ENCODE peak calls at places on chromosomes 11 and 22, in seven cellular contexts. One of them, this sample, is unnamed.

GRCh38 chr22:29309332-29310064 is 3.0 kb downstream of the GAS2L1 start:
- DNase-seq in NCI-H69: no peak
- DNase-seq in adipocyte: peak; percentile 9
- DNase-seq in nephron progenitor cell: no peak
- DNase-seq in fibroblast of lung: no peak
- DNase-seq in CD4-positive, CD25-positive, alpha-beta regulatory T cell: no peak
- DNase-seq in D341Med: peak; percentile 37
- DNase-seq in this sample: no peak

GRCh38 chr11:83051760-83052671 is 19.7 kb downstream of the RAB30 start:
- DNase-seq in NCI-H69: peak; percentile 73
- DNase-seq in adipocyte: peak; percentile 97
- DNase-seq in nephron progenitor cell: peak; percentile 12
- DNase-seq in fibroblast of lung: peak; percentile 99
- DNase-seq in CD4-positive, CD25-positive, alpha-beta regulatory T cell: no peak
- DNase-seq in D341Med: peak; percentile 45
- DNase-seq in this sample: peak; percentile 78

GRCh38 chr22:27008454-27008853 is 351.1 kb downstream of the MIAT start:
- DNase-seq in NCI-H69: no peak
- DNase-seq in adipocyte: no peak
- DNase-seq in nephron progenitor cell: no peak
- DNase-seq in fibroblast of lung: no peak
- DNase-seq in CD4-positive, CD25-positive, alpha-beta regulatory T cell: no peak
- DNase-seq in D341Med: no peak
- DNase-seq in this sample: no peak

GRCh38 chr11:64516226-64516625 is 74.8 kb upstream of the SLC22A12 start:
- DNase-seq in NCI-H69: peak; percentile 62
- DNase-seq in adipocyte: no peak
- DNase-seq in nephron progenitor cell: no peak
- DNase-seq in fibroblast of lung: no peak
- DNase-seq in CD4-positive, CD25-positive, alpha-beta regulatory T cell: peak; percentile 55
- DNase-seq in D341Med: no peak
- DNase-seq in this sample: no peak

GRCh38 chr11:47057374-47057773 is 119.3 kb downstream of the ARFGAP2 start:
- DNase-seq in NCI-H69: no peak
- DNase-seq in adipocyte: peak; percentile 36
- DNase-seq in nephron progenitor cell: no peak
- DNase-seq in fibroblast of lung: no peak
- DNase-seq in CD4-positive, CD25-positive, alpha-beta regulatory T cell: no peak
- DNase-seq in D341Med: no peak
- DNase-seq in this sample: no peak

GRCh38 chr11:87430821-87431220 is 393.1 kb downstream of the TMEM135 start:
- DNase-seq in NCI-H69: no peak
- DNase-seq in adipocyte: peak; percentile 53
- DNase-seq in nephron progenitor cell: no peak
- DNase-seq in fibroblast of lung: no peak
- DNase-seq in CD4-positive, CD25-positive, alpha-beta regulatory T cell: no peak
- DNase-seq in D341Med: no peak
- DNase-seq in this sample: no peak

GRCh38 chr11:11580012-11580411 is 41.8 kb downstream of the GALNT18 start:
- DNase-seq in NCI-H69: no peak
- DNase-seq in adipocyte: no peak
- DNase-seq in nephron progenitor cell: no peak
- DNase-seq in fibroblast of lung: no peak
- DNase-seq in CD4-positive, CD25-positive, alpha-beta regulatory T cell: no peak
- DNase-seq in D341Med: no peak
- DNase-seq in this sample: no peak

GRCh38 chr11:73384871-73385692 is 8.9 kb downstream of the RELT start:
- DNase-seq in NCI-H69: peak; percentile 39
- DNase-seq in adipocyte: peak; percentile 21
- DNase-seq in nephron progenitor cell: no peak
- DNase-seq in fibroblast of lung: no peak
- DNase-seq in CD4-positive, CD25-positive, alpha-beta regulatory T cell: peak; percentile 29
- DNase-seq in D341Med: no peak
- DNase-seq in this sample: no peak

GRCh38 chr11:29127456-29127855 is 889.4 kb downstream of the KCNA4 start:
- DNase-seq in NCI-H69: no peak
- DNase-seq in adipocyte: peak; percentile 51
- DNase-seq in nephron progenitor cell: no peak
- DNase-seq in fibroblast of lung: no peak
- DNase-seq in CD4-positive, CD25-positive, alpha-beta regulatory T cell: no peak
- DNase-seq in D341Med: no peak
- DNase-seq in this sample: no peak

GRCh38 chr11:5663511-5663910 is 21.4 kb downstream of the TRIM5 start:
- DNase-seq in NCI-H69: no peak
- DNase-seq in adipocyte: no peak
- DNase-seq in nephron progenitor cell: no peak
- DNase-seq in fibroblast of lung: no peak
- DNase-seq in CD4-positive, CD25-positive, alpha-beta regulatory T cell: no peak
- DNase-seq in D341Med: no peak
- DNase-seq in this sample: no peak

GRCh38 chr22:39492186-39492585 is 9.9 kb upstream of the MIEF1 start:
- DNase-seq in NCI-H69: no peak
- DNase-seq in adipocyte: no peak
- DNase-seq in nephron progenitor cell: no peak
- DNase-seq in fibroblast of lung: no peak
- DNase-seq in CD4-positive, CD25-positive, alpha-beta regulatory T cell: no peak
- DNase-seq in D341Med: no peak
- DNase-seq in this sample: no peak

GRCh38 chr22:37335819-37336199 is 53.5 kb downstream of the CYTH4 start:
- DNase-seq in NCI-H69: no peak
- DNase-seq in adipocyte: no peak
- DNase-seq in nephron progenitor cell: peak; percentile 26
- DNase-seq in fibroblast of lung: no peak
- DNase-seq in CD4-positive, CD25-positive, alpha-beta regulatory T cell: no peak
- DNase-seq in D341Med: no peak
- DNase-seq in this sample: no peak

GRCh38 chr22:37462983-37463382 is 23.2 kb downstream of the MFNG start:
- DNase-seq in NCI-H69: no peak
- DNase-seq in adipocyte: peak; percentile 53
- DNase-seq in nephron progenitor cell: peak; percentile 83
- DNase-seq in fibroblast of lung: peak; percentile 42
- DNase-seq in CD4-positive, CD25-positive, alpha-beta regulatory T cell: peak; percentile 13
- DNase-seq in D341Med: no peak
- DNase-seq in this sample: no peak

GRCh38 chr22:44396727-44397722 is 84.3 kb upstream of the SHISAL1 start:
- DNase-seq in NCI-H69: no peak
- DNase-seq in adipocyte: no peak
- DNase-seq in nephron progenitor cell: no peak
- DNase-seq in fibroblast of lung: no peak
- DNase-seq in CD4-positive, CD25-positive, alpha-beta regulatory T cell: no peak
- DNase-seq in D341Med: peak; percentile 15
- DNase-seq in this sample: no peak

GRCh38 chr11:48052183-48053040 is 72.1 kb downstream of the PTPRJ start:
- DNase-seq in NCI-H69: no peak
- DNase-seq in adipocyte: peak; percentile 40
- DNase-seq in nephron progenitor cell: no peak
- DNase-seq in fibroblast of lung: peak; percentile 21
- DNase-seq in CD4-positive, CD25-positive, alpha-beta regulatory T cell: no peak
- DNase-seq in D341Med: no peak
- DNase-seq in this sample: peak; percentile 84

GRCh38 chr22:27554106-27554814 is 247.3 kb downstream of the MN1 start:
- DNase-seq in NCI-H69: no peak
- DNase-seq in adipocyte: peak; percentile 69
- DNase-seq in nephron progenitor cell: no peak
- DNase-seq in fibroblast of lung: peak; percentile 69
- DNase-seq in CD4-positive, CD25-positive, alpha-beta regulatory T cell: no peak
- DNase-seq in D341Med: no peak
- DNase-seq in this sample: no peak

GRCh38 chr11:63491240-63491587 is 247 bp upstream of the PLAAT5 start:
- DNase-seq in NCI-H69: no peak
- DNase-seq in adipocyte: no peak
- DNase-seq in nephron progenitor cell: no peak
- DNase-seq in fibroblast of lung: no peak
- DNase-seq in CD4-positive, CD25-positive, alpha-beta regulatory T cell: no peak
- DNase-seq in D341Med: no peak
- DNase-seq in this sample: no peak

GRCh38 chr22:18023509-18024275 is 669 bp downstream of the MICAL3 start:
- DNase-seq in NCI-H69: peak; percentile 93
- DNase-seq in adipocyte: peak; percentile 90
- DNase-seq in nephron progenitor cell: peak; percentile 75
- DNase-seq in fibroblast of lung: peak; percentile 86
- DNase-seq in CD4-positive, CD25-positive, alpha-beta regulatory T cell: peak; percentile 46
- DNase-seq in D341Med: peak; percentile 91
- DNase-seq in this sample: peak; percentile 84

GRCh38 chr22:19121631-19122142 is 525 bp downstream of the DGCR2 start:
- DNase-seq in NCI-H69: peak; percentile 83
- DNase-seq in adipocyte: peak; percentile 72
- DNase-seq in nephron progenitor cell: peak; percentile 62
- DNase-seq in fibroblast of lung: peak; percentile 32
- DNase-seq in CD4-positive, CD25-positive, alpha-beta regulatory T cell: peak; percentile 50
- DNase-seq in D341Med: peak; percentile 78
- DNase-seq in this sample: peak; percentile 50

GRCh38 chr22:23581252-23581634 is 1.2 kb upstream of the IGLL1 start:
- DNase-seq in NCI-H69: no peak
- DNase-seq in adipocyte: no peak
- DNase-seq in nephron progenitor cell: no peak
- DNase-seq in fibroblast of lung: no peak
- DNase-seq in CD4-positive, CD25-positive, alpha-beta regulatory T cell: no peak
- DNase-seq in D341Med: no peak
- DNase-seq in this sample: no peak

GRCh38 chr22:36027579-36027959 is 1.1 kb downstream of the RBFOX2 start:
- DNase-seq in NCI-H69: peak; percentile 63
- DNase-seq in adipocyte: peak; percentile 58
- DNase-seq in nephron progenitor cell: peak; percentile 16
- DNase-seq in fibroblast of lung: no peak
- DNase-seq in CD4-positive, CD25-positive, alpha-beta regulatory T cell: no peak
- DNase-seq in D341Med: no peak
- DNase-seq in this sample: peak; percentile 7

GRCh38 chr11:119343726-119344125 is 2.8 kb downstream of the MFRP start:
- DNase-seq in NCI-H69: no peak
- DNase-seq in adipocyte: no peak
- DNase-seq in nephron progenitor cell: no peak
- DNase-seq in fibroblast of lung: no peak
- DNase-seq in CD4-positive, CD25-positive, alpha-beta regulatory T cell: no peak
- DNase-seq in D341Med: no peak
- DNase-seq in this sample: no peak

GRCh38 chr11:44306469-44307244 is 3.3 kb downstream of the ALX4 start:
- DNase-seq in NCI-H69: no peak
- DNase-seq in adipocyte: peak; percentile 57
- DNase-seq in nephron progenitor cell: no peak
- DNase-seq in fibroblast of lung: no peak
- DNase-seq in CD4-positive, CD25-positive, alpha-beta regulatory T cell: no peak
- DNase-seq in D341Med: no peak
- DNase-seq in this sample: no peak

GRCh38 chr22:12613199-12613598 is 2914.8 kb upstream of the OR11H1 start:
- DNase-seq in NCI-H69: no peak
- DNase-seq in adipocyte: no peak
- DNase-seq in nephron progenitor cell: no peak
- DNase-seq in fibroblast of lung: no peak
- DNase-seq in CD4-positive, CD25-positive, alpha-beta regulatory T cell: no peak
- DNase-seq in D341Med: no peak
- DNase-seq in this sample: no peak

GRCh38 chr11:121435132-121435531 is 17.0 kb upstream of the SORL1 start:
- DNase-seq in NCI-H69: no peak
- DNase-seq in adipocyte: no peak
- DNase-seq in nephron progenitor cell: no peak
- DNase-seq in fibroblast of lung: no peak
- DNase-seq in CD4-positive, CD25-positive, alpha-beta regulatory T cell: no peak
- DNase-seq in D341Med: no peak
- DNase-seq in this sample: no peak

GRCh38 chr11:92130432-92130831 is 94.2 kb upstream of the FAT3 start:
- DNase-seq in NCI-H69: no peak
- DNase-seq in adipocyte: no peak
- DNase-seq in nephron progenitor cell: no peak
- DNase-seq in fibroblast of lung: peak; percentile 17
- DNase-seq in CD4-positive, CD25-positive, alpha-beta regulatory T cell: no peak
- DNase-seq in D341Med: no peak
- DNase-seq in this sample: no peak

GRCh38 chr11:123437236-123437979 is 7.3 kb downstream of the GRAMD1B start:
- DNase-seq in NCI-H69: no peak
- DNase-seq in adipocyte: no peak
- DNase-seq in nephron progenitor cell: no peak
- DNase-seq in fibroblast of lung: no peak
- DNase-seq in CD4-positive, CD25-positive, alpha-beta regulatory T cell: peak; percentile 38
- DNase-seq in D341Med: no peak
- DNase-seq in this sample: no peak

GRCh38 chr11:114326776-114327175 is 30.6 kb downstream of the NNMT start:
- DNase-seq in NCI-H69: no peak
- DNase-seq in adipocyte: no peak
- DNase-seq in nephron progenitor cell: no peak
- DNase-seq in fibroblast of lung: no peak
- DNase-seq in CD4-positive, CD25-positive, alpha-beta regulatory T cell: no peak
- DNase-seq in D341Med: no peak
- DNase-seq in this sample: no peak

GRCh38 chr11:76613901-76614300 is 56.6 kb downstream of the LRRC32 start:
- DNase-seq in NCI-H69: no peak
- DNase-seq in adipocyte: no peak
- DNase-seq in nephron progenitor cell: no peak
- DNase-seq in fibroblast of lung: no peak
- DNase-seq in CD4-positive, CD25-positive, alpha-beta regulatory T cell: no peak
- DNase-seq in D341Med: no peak
- DNase-seq in this sample: no peak

GRCh38 chr22:45205624-45205925 is 35.1 kb downstream of the KIAA0930 start:
- DNase-seq in NCI-H69: no peak
- DNase-seq in adipocyte: no peak
- DNase-seq in nephron progenitor cell: no peak
- DNase-seq in fibroblast of lung: no peak
- DNase-seq in CD4-positive, CD25-positive, alpha-beta regulatory T cell: no peak
- DNase-seq in D341Med: no peak
- DNase-seq in this sample: no peak

GRCh38 chr22:31248965-31249940 is 37.2 kb downstream of the LIMK2 start:
- DNase-seq in NCI-H69: no peak
- DNase-seq in adipocyte: peak; percentile 39
- DNase-seq in nephron progenitor cell: no peak
- DNase-seq in fibroblast of lung: no peak
- DNase-seq in CD4-positive, CD25-positive, alpha-beta regulatory T cell: no peak
- DNase-seq in D341Med: no peak
- DNase-seq in this sample: peak; percentile 80

GRCh38 chr11:34346551-34346950 is 11.3 kb downstream of the ABTB2 start:
- DNase-seq in NCI-H69: no peak
- DNase-seq in adipocyte: no peak
- DNase-seq in nephron progenitor cell: no peak
- DNase-seq in fibroblast of lung: peak; percentile 16
- DNase-seq in CD4-positive, CD25-positive, alpha-beta regulatory T cell: no peak
- DNase-seq in D341Med: no peak
- DNase-seq in this sample: no peak

GRCh38 chr22:43974028-43974545 is 18.8 kb downstream of the SAMM50 start:
- DNase-seq in NCI-H69: no peak
- DNase-seq in adipocyte: no peak
- DNase-seq in nephron progenitor cell: no peak
- DNase-seq in fibroblast of lung: no peak
- DNase-seq in CD4-positive, CD25-positive, alpha-beta regulatory T cell: no peak
- DNase-seq in D341Med: no peak
- DNase-seq in this sample: no peak

GRCh38 chr11:109221190-109221589 is 200.8 kb upstream of the C11orf87 start:
- DNase-seq in NCI-H69: no peak
- DNase-seq in adipocyte: no peak
- DNase-seq in nephron progenitor cell: no peak
- DNase-seq in fibroblast of lung: no peak
- DNase-seq in CD4-positive, CD25-positive, alpha-beta regulatory T cell: no peak
- DNase-seq in D341Med: no peak
- DNase-seq in this sample: no peak

GRCh38 chr11:121656333-121657090 is 203.7 kb upstream of the SORL1-AS1 start:
- DNase-seq in NCI-H69: no peak
- DNase-seq in adipocyte: no peak
- DNase-seq in nephron progenitor cell: no peak
- DNase-seq in fibroblast of lung: no peak
- DNase-seq in CD4-positive, CD25-positive, alpha-beta regulatory T cell: no peak
- DNase-seq in D341Med: no peak
- DNase-seq in this sample: no peak

GRCh38 chr11:31240340-31240904 is 129.1 kb downstream of the DCDC1 start:
- DNase-seq in NCI-H69: peak; percentile 92
- DNase-seq in adipocyte: peak; percentile 63
- DNase-seq in nephron progenitor cell: peak; percentile 40
- DNase-seq in fibroblast of lung: peak; percentile 70
- DNase-seq in CD4-positive, CD25-positive, alpha-beta regulatory T cell: peak; percentile 29
- DNase-seq in D341Med: peak; percentile 42
- DNase-seq in this sample: peak; percentile 5

GRCh38 chr11:70737816-70738630 is 339.7 kb downstream of the CTTN start:
- DNase-seq in NCI-H69: no peak
- DNase-seq in adipocyte: no peak
- DNase-seq in nephron progenitor cell: no peak
- DNase-seq in fibroblast of lung: no peak
- DNase-seq in CD4-positive, CD25-positive, alpha-beta regulatory T cell: no peak
- DNase-seq in D341Med: no peak
- DNase-seq in this sample: no peak

GRCh38 chr22:41528938-41529561 is 15.2 kb downstream of the POLR3H start:
- DNase-seq in NCI-H69: no peak
- DNase-seq in adipocyte: no peak
- DNase-seq in nephron progenitor cell: no peak
- DNase-seq in fibroblast of lung: no peak
- DNase-seq in CD4-positive, CD25-positive, alpha-beta regulatory T cell: no peak
- DNase-seq in D341Med: no peak
- DNase-seq in this sample: no peak

This sample was measured in prostate gland.